ENCODE peak calls at places on chromosomes 16 and 17, in seven cellular contexts. V, L, P, A, W, Y and F are unnamed samples.

GRCh38 chr17:21676281-21677111 is 15.8 kb upstream of the KCNJ18 start:
- DNase-seq in V (no peak), L (no peak), A (no peak), Y (no peak), W (no peak), P (no peak), F (peak)

GRCh38 chr17:56910509-56911235 is 3.2 kb downstream of the TRIM25 start:
- DNase-seq in V (no peak), W (no peak), Y (no peak), L (no peak), A (no peak), P (no peak), F (no peak)

GRCh38 chr16:11211061-11211976 is 44.7 kb downstream of the SOCS1 start:
- DNase-seq in W (no peak), L (no peak), V (no peak), P (no peak), Y (no peak), A (no peak), F (no peak)

GRCh38 chr17:44909681-44910144 is 5.6 kb downstream of the GFAP start:
- DNase-seq in V (no peak), Y (no peak), W (peak), P (peak), L (no peak), A (no peak), F (no peak)

GRCh38 chr17:72182256-72182890 is 61.6 kb downstream of the SOX9 start:
- DNase-seq in V (no peak), Y (no peak), P (no peak), W (no peak), L (no peak), A (no peak), F (no peak)

GRCh38 chr16:88534731-88535141 is 35.5 kb upstream of the ZC3H18 start:
- DNase-seq in L (no peak), Y (no peak), V (no peak), A (no peak), P (no peak), W (no peak), F (peak)

GRCh38 chr17:65370669-65371126 is 190.8 kb downstream of the AXIN2 start:
- DNase-seq in P (no peak), Y (no peak), L (no peak), A (no peak), V (peak), W (no peak), F (no peak)

GRCh38 chr17:81015135-81015534 is 19.8 kb upstream of the BAIAP2 start:
- DNase-seq in Y (no peak), L (no peak), A (no peak), P (no peak), W (no peak), V (no peak), F (no peak)

GRCh38 chr16:11668590-11669379 is 530 bp downstream of the SNN start:
- DNase-seq in V (no peak), P (no peak), Y (no peak), A (no peak), L (no peak), W (no peak), F (peak)

GRCh38 chr17:82592751-82593589 is 55.3 kb downstream of the WDR45B start:
- DNase-seq in Y (peak), W (no peak), V (no peak), A (peak), L (peak), P (no peak), F (peak)

GRCh38 chr16:57519796-57520360 is 16.5 kb downstream of the CCDC102A start:
- DNase-seq in L (peak), V (peak), A (peak), Y (peak), P (peak), W (no peak), F (peak)

GRCh38 chr16:19861811-19862327 is 22.8 kb downstream of the GPRC5B start:
- DNase-seq in P (no peak), L (no peak), A (no peak), V (no peak), W (no peak), Y (no peak), F (no peak)

GRCh38 chr17:83204230-83204725 is 124.9 kb downstream of the METRNL start:
- DNase-seq in L (no peak), Y (peak), V (no peak), W (no peak), A (peak), P (no peak), F (no peak)

GRCh38 chr16:89395150-89396142 is 94.9 kb downstream of the ANKRD11 start:
- DNase-seq in A (no peak), L (peak), V (peak), P (peak), W (peak), Y (no peak), F (no peak)